ENCODE peak calls at places on chromosomes 2 and 18, in ten cellular contexts. B is GM13976, Q is AG09319, R is endothelial cell, G is cardiac muscle cell, A is MM.1S, S is RWPE1, C is uterus, I is mammary epithelial cell, U is fibroblast of lung. F is an unnamed sample.

GRCh38 chr2:119820275-119820674 is 60.6 kb downstream of the PTPN4 start:
- DNase-seq in S (peak; percentile 8), B (no peak), G (no peak), A (no peak), C (no peak), I (no peak), R (no peak), U (peak; percentile 56), Q (no peak), F (no peak)

GRCh38 chr18:74226156-74226555 is 65.6 kb downstream of the CYB5A start:
- DNase-seq in G (no peak), A (no peak), U (no peak), I (no peak), B (no peak), R (no peak), Q (no peak), S (no peak), C (no peak), F (no peak)

GRCh38 chr2:113357071-113357470 is 78.3 kb upstream of the PAX8 start:
- DNase-seq in C (no peak), Q (no peak), S (no peak), B (no peak), R (no peak), I (no peak), A (no peak), U (no peak), G (no peak), F (no peak)

GRCh38 chr18:34867520-34867919 is 157.4 kb downstream of the DTNA start:
- DNase-seq in R (peak; percentile 53), C (peak; percentile 14), S (no peak), Q (no peak), B (no peak), A (no peak), U (no peak), G (peak; percentile 21), I (no peak), F (peak; percentile 54)

GRCh38 chr2:85678384-85678783 is 10.4 kb upstream of the SFTPB start:
- DNase-seq in C (no peak), A (no peak), Q (no peak), G (no peak), B (no peak), U (no peak), R (no peak), I (no peak), S (no peak), F (no peak)

GRCh38 chr2:169143998-169144397 is 74.6 kb downstream of the DHRS9 start:
- DNase-seq in G (no peak), Q (no peak), U (no peak), S (no peak), C (no peak), R (no peak), B (no peak), A (no peak), I (no peak), F (no peak)

GRCh38 chr18:22314001-22314400 is 103.7 kb downstream of the CTAGE1 start:
- DNase-seq in C (peak; percentile 71), I (no peak), Q (no peak), U (peak; percentile 80), A (no peak), B (no peak), R (no peak), G (no peak), S (no peak), F (no peak)

GRCh38 chr2:37026050-37026449 is 58.1 kb downstream of the HEATR5B start:
- DNase-seq in Q (no peak), C (no peak), B (no peak), R (peak; percentile 8), G (no peak), A (no peak), I (no peak), U (peak; percentile 7), S (peak; percentile 2), F (no peak)

GRCh38 chr18:79869591-79870368 is 72.0 kb downstream of the KCNG2 start:
- DNase-seq in S (no peak), C (no peak), B (no peak), A (no peak), G (no peak), I (no peak), R (no peak), Q (no peak), U (no peak), F (no peak)

GRCh38 chr2:240437861-240438809 is 2.7 kb downstream of the GPC1 start:
- DNase-seq in R (peak; percentile 83), A (peak; percentile 27), G (peak; percentile 80), C (peak; percentile 72), Q (peak; percentile 24), U (peak; percentile 62), B (peak; percentile 92), S (peak; percentile 63), I (peak; percentile 60), F (peak; percentile 83)

GRCh38 chr18:23614891-23615290 is 28.6 kb upstream of the NPC1 start:
- DNase-seq in I (no peak), R (no peak), G (no peak), A (no peak), U (no peak), S (no peak), Q (no peak), C (no peak), B (no peak), F (no peak)

GRCh38 chr2:74142340-74142739 is 5.4 kb downstream of the BOLA3 start:
- DNase-seq in G (no peak), B (no peak), U (no peak), C (no peak), A (no peak), R (peak; percentile 27), I (no peak), Q (no peak), S (no peak), F (no peak)
- TF ChIP-seq CTCF in G (no peak), B (no peak), U (no peak), C (no peak), A (peak; percentile 9), R (peak; percentile 44), I (peak; percentile 35), Q (no peak), S (no peak), F (peak; percentile 26)

DNA sequence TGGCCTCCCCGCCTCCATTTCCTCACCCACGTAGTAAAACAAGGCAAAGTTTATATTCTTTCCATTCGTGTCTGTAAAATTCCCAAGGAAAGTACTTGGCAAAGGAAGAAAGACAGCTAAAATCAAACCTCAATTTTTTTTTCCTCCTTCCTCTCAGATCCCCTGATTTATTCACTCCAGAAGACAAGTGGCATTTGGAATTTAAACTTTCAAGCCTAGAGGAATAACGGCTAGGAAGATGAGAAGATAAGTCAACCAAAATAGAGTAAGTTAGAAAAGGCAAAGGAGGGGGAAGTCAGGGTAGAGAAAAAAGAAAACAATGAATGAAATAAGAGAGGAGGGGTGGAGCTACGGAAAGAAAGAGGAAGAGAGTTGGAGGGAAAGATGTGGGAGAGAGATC is 198.9 kb upstream of the PIK3C3 start:
- DNase-seq in A (no peak), Q (no peak), R (no peak), I (no peak), B (no peak), S (no peak), U (no peak), G (no peak), C (no peak), F (no peak)
- TF ChIP-seq CTCF in A (no peak), Q (no peak), R (no peak), I (no peak), B (no peak), S (no peak), U (no peak), G (no peak), C (no peak), F (no peak)

GRCh38 chr18:75307530-75307929 is 96.9 kb downstream of the TSHZ1 start:
- DNase-seq in S (no peak), Q (no peak), A (no peak), R (no peak), C (no peak), B (no peak), I (no peak), G (no peak), U (no peak), F (no peak)

GRCh38 chr18:75304678-75305557 is 94.3 kb downstream of the TSHZ1 start:
- DNase-seq in S (no peak), U (no peak), I (no peak), G (no peak), Q (no peak), C (no peak), B (no peak), A (no peak), R (no peak), F (no peak)

GRCh38 chr18:75314117-75314516 is 103.5 kb downstream of the TSHZ1 start:
- DNase-seq in B (no peak), G (no peak), A (no peak), R (no peak), S (no peak), I (no peak), Q (no peak), C (no peak), U (no peak), F (no peak)

GRCh38 chr18:75305984-75306383 is 95.4 kb downstream of the TSHZ1 start:
- DNase-seq in A (no peak), C (no peak), U (no peak), I (no peak), Q (no peak), S (no peak), B (no peak), G (no peak), R (no peak), F (no peak)

DNA sequence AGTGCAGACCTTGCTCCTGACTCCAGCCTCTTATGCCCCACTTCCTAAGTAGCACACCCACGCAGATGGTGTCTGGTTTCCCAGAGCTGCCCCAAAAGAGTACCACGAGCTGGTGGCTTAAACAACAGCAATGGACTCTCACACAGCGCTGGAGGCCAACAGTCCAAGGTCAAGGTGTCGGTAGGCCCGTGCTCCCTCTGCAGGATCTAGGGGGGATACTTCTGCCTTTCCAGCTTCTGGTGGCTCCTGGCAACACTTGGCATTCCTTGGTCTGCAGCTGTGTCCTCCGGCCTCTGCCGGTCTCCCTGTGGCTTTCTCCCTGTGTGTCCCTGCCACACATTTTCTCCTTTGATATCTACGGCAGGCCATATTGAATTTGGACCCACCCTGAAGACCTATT is 99.0 kb downstream of the TSHZ1 start:
- DNase-seq in B (no peak), G (no peak), R (no peak), I (no peak), U (no peak), A (no peak), Q (no peak), S (no peak), C (no peak), F (no peak)
- TF ChIP-seq CTCF in B (no peak), G (no peak), R (no peak), I (no peak), U (no peak), A (no peak), Q (no peak), S (no peak), C (no peak), F (no peak)

GRCh38 chr2:177235855-177236437 is 23.4 kb downstream of the HNRNPA3 start:
- DNase-seq in R (no peak), B (no peak), U (no peak), C (no peak), Q (no peak), A (no peak), G (peak; percentile 32), I (no peak), S (no peak), F (no peak)
- TF ChIP-seq CTCF in R (peak; percentile 44), B (no peak), U (no peak), C (no peak), Q (no peak), A (no peak), G (no peak), I (no peak), S (no peak), F (no peak)